ENCODE peak calls at places on chromosomes 2 and 18, in seven cellular contexts. One of them, this sample, is unnamed.

GRCh38 chr18:8751692-8752091 is 46.3 kb downstream of the MTCL1 start:
- DNase-seq in esophagus squamous epithelium: no peak
- DNase-seq in cerebellar cortex: no peak
- DNase-seq in MG63: no peak
- DNase-seq in pons: no peak
- DNase-seq in activated T-cell treated with anti-CD3 and anti-CD28 coated beads for 24 hours: no peak
- DNase-seq in endothelial cell: no peak
- DNase-seq in this sample: no peak

GRCh38 chr18:31041346-31042067 is 1.0 kb downstream of the DSC3 start:
- DNase-seq in MG63: no peak
- DNase-seq in endothelial cell: peak; percentile 28
- DNase-seq in cerebellar cortex: no peak
- DNase-seq in esophagus squamous epithelium: no peak
- DNase-seq in pons: no peak
- DNase-seq in activated T-cell treated with anti-CD3 and anti-CD28 coated beads for 24 hours: no peak
- DNase-seq in this sample: no peak

GRCh38 chr2:237474931-237475703 is 11.9 kb upstream of the MLPH start:
- DNase-seq in cerebellar cortex: peak; percentile 37
- DNase-seq in activated T-cell treated with anti-CD3 and anti-CD28 coated beads for 24 hours: peak; percentile 73
- DNase-seq in pons: peak; percentile 28
- DNase-seq in esophagus squamous epithelium: no peak
- DNase-seq in MG63: peak; percentile 79
- DNase-seq in endothelial cell: peak; percentile 88
- DNase-seq in this sample: peak; percentile 73

GRCh38 chr18:45361148-45361851 is 254.0 kb upstream of the SLC14A2 start:
- DNase-seq in cerebellar cortex: no peak
- DNase-seq in activated T-cell treated with anti-CD3 and anti-CD28 coated beads for 24 hours: no peak
- DNase-seq in esophagus squamous epithelium: no peak
- DNase-seq in endothelial cell: no peak
- DNase-seq in pons: no peak
- DNase-seq in MG63: no peak
- DNase-seq in this sample: no peak

GRCh38 chr2:18299423-18300212 is 260.8 kb downstream of the RDH14 start:
- DNase-seq in activated T-cell treated with anti-CD3 and anti-CD28 coated beads for 24 hours: no peak
- DNase-seq in pons: no peak
- DNase-seq in MG63: peak; percentile 72
- DNase-seq in cerebellar cortex: no peak
- DNase-seq in endothelial cell: peak; percentile 15
- DNase-seq in esophagus squamous epithelium: no peak
- DNase-seq in this sample: no peak

GRCh38 chr18:46413684-46414083 is 243.3 kb downstream of the LOXHD1 start:
- DNase-seq in cerebellar cortex: no peak
- DNase-seq in activated T-cell treated with anti-CD3 and anti-CD28 coated beads for 24 hours: no peak
- DNase-seq in pons: no peak
- DNase-seq in MG63: no peak
- DNase-seq in endothelial cell: no peak
- DNase-seq in esophagus squamous epithelium: no peak
- DNase-seq in this sample: no peak

GRCh38 chr18:35905436-35905835 is 67.0 kb upstream of the RMP24 start:
- DNase-seq in MG63: no peak
- DNase-seq in activated T-cell treated with anti-CD3 and anti-CD28 coated beads for 24 hours: no peak
- DNase-seq in pons: no peak
- DNase-seq in cerebellar cortex: no peak
- DNase-seq in esophagus squamous epithelium: no peak
- DNase-seq in endothelial cell: no peak
- DNase-seq in this sample: no peak

GRCh38 chr18:56028514-56028913 is 440.5 kb upstream of the TCF4 start:
- DNase-seq in esophagus squamous epithelium: no peak
- DNase-seq in pons: peak; percentile 26
- DNase-seq in activated T-cell treated with anti-CD3 and anti-CD28 coated beads for 24 hours: no peak
- DNase-seq in endothelial cell: no peak
- DNase-seq in cerebellar cortex: no peak
- DNase-seq in MG63: no peak
- DNase-seq in this sample: no peak

GRCh38 chr2:235707411-235708096 is 213.7 kb downstream of the AGAP1 start:
- DNase-seq in pons: no peak
- DNase-seq in activated T-cell treated with anti-CD3 and anti-CD28 coated beads for 24 hours: no peak
- DNase-seq in MG63: no peak
- DNase-seq in esophagus squamous epithelium: no peak
- DNase-seq in endothelial cell: no peak
- DNase-seq in cerebellar cortex: no peak
- DNase-seq in this sample: no peak

GRCh38 chr2:214934006-214934405 is 124.5 kb upstream of the BARD1 start:
- DNase-seq in activated T-cell treated with anti-CD3 and anti-CD28 coated beads for 24 hours: no peak
- DNase-seq in esophagus squamous epithelium: no peak
- DNase-seq in pons: no peak
- DNase-seq in endothelial cell: no peak
- DNase-seq in cerebellar cortex: no peak
- DNase-seq in MG63: no peak
- DNase-seq in this sample: no peak

GRCh38 chr2:240192661-240193060 is 52.2 kb upstream of the OTOS start:
- DNase-seq in MG63: no peak
- DNase-seq in esophagus squamous epithelium: no peak
- DNase-seq in pons: peak; percentile 72
- DNase-seq in cerebellar cortex: no peak
- DNase-seq in activated T-cell treated with anti-CD3 and anti-CD28 coated beads for 24 hours: no peak
- DNase-seq in endothelial cell: no peak
- DNase-seq in this sample: no peak

GRCh38 chr2:126244937-126245336 is 411.0 kb upstream of the GYPC start:
- DNase-seq in MG63: peak; percentile 30
- DNase-seq in cerebellar cortex: peak; percentile 13
- DNase-seq in pons: peak; percentile 12
- DNase-seq in endothelial cell: peak; percentile 74
- DNase-seq in activated T-cell treated with anti-CD3 and anti-CD28 coated beads for 24 hours: peak; percentile 11
- DNase-seq in esophagus squamous epithelium: no peak
- DNase-seq in this sample: no peak

GRCh38 chr2:141348481-141348880 is 782.3 kb downstream of the LRP1B start:
- DNase-seq in esophagus squamous epithelium: no peak
- DNase-seq in pons: no peak
- DNase-seq in activated T-cell treated with anti-CD3 and anti-CD28 coated beads for 24 hours: no peak
- DNase-seq in endothelial cell: no peak
- DNase-seq in MG63: no peak
- DNase-seq in cerebellar cortex: no peak
- DNase-seq in this sample: no peak

GRCh38 chr18:31658670-31659573 is 25.5 kb downstream of the B4GALT6 start:
- DNase-seq in pons: no peak
- DNase-seq in esophagus squamous epithelium: no peak
- DNase-seq in MG63: no peak
- DNase-seq in cerebellar cortex: no peak
- DNase-seq in endothelial cell: no peak
- DNase-seq in activated T-cell treated with anti-CD3 and anti-CD28 coated beads for 24 hours: no peak
- DNase-seq in this sample: no peak

GRCh38 chr2:199988176-199988575 is 32.8 kb downstream of the MAIP1 start:
- DNase-seq in esophagus squamous epithelium: no peak
- DNase-seq in MG63: no peak
- DNase-seq in activated T-cell treated with anti-CD3 and anti-CD28 coated beads for 24 hours: no peak
- DNase-seq in endothelial cell: peak; percentile 7
- DNase-seq in pons: no peak
- DNase-seq in cerebellar cortex: no peak
- DNase-seq in this sample: no peak

GRCh38 chr2:73730810-73731209 is 6.3 kb downstream of the TPRKB start:
- DNase-seq in endothelial cell: no peak
- DNase-seq in pons: peak; percentile 50
- DNase-seq in cerebellar cortex: peak; percentile 98
- DNase-seq in activated T-cell treated with anti-CD3 and anti-CD28 coated beads for 24 hours: no peak
- DNase-seq in esophagus squamous epithelium: no peak
- DNase-seq in MG63: no peak
- DNase-seq in this sample: no peak

GRCh38 chr18:60892855-60893254 is 440.4 kb upstream of the CDH20 start:
- DNase-seq in endothelial cell: no peak
- DNase-seq in pons: no peak
- DNase-seq in MG63: no peak
- DNase-seq in activated T-cell treated with anti-CD3 and anti-CD28 coated beads for 24 hours: no peak
- DNase-seq in cerebellar cortex: no peak
- DNase-seq in esophagus squamous epithelium: no peak
- DNase-seq in this sample: no peak

GRCh38 chr2:113211226-113212105 is 37.7 kb downstream of the PSD4 start:
- DNase-seq in cerebellar cortex: no peak
- DNase-seq in activated T-cell treated with anti-CD3 and anti-CD28 coated beads for 24 hours: no peak
- DNase-seq in MG63: peak; percentile 82
- DNase-seq in esophagus squamous epithelium: no peak
- DNase-seq in endothelial cell: no peak
- DNase-seq in pons: peak; percentile 34
- DNase-seq in this sample: no peak

GRCh38 chr2:125745514-125745913 is 910.4 kb upstream of the GYPC start:
- DNase-seq in esophagus squamous epithelium: no peak
- DNase-seq in activated T-cell treated with anti-CD3 and anti-CD28 coated beads for 24 hours: no peak
- DNase-seq in MG63: peak; percentile 19
- DNase-seq in endothelial cell: peak; percentile 70
- DNase-seq in pons: peak; percentile 90
- DNase-seq in cerebellar cortex: peak; percentile 4
- DNase-seq in this sample: no peak

GRCh38 chr18:58462975-58463374 is 165.9 kb downstream of the ALPK2 start:
- DNase-seq in MG63: no peak
- DNase-seq in esophagus squamous epithelium: no peak
- DNase-seq in activated T-cell treated with anti-CD3 and anti-CD28 coated beads for 24 hours: no peak
- DNase-seq in cerebellar cortex: no peak
- DNase-seq in pons: no peak
- DNase-seq in endothelial cell: no peak
- DNase-seq in this sample: no peak

GRCh38 chr2:206572725-206573124 is 69.6 kb upstream of the FAM237A start:
- DNase-seq in activated T-cell treated with anti-CD3 and anti-CD28 coated beads for 24 hours: no peak
- DNase-seq in cerebellar cortex: no peak
- DNase-seq in endothelial cell: no peak
- DNase-seq in pons: no peak
- DNase-seq in esophagus squamous epithelium: no peak
- DNase-seq in MG63: no peak
- DNase-seq in this sample: no peak

GRCh38 chr2:19138264-19138825 is 220.1 kb downstream of the OSR1 start:
- DNase-seq in pons: no peak
- DNase-seq in activated T-cell treated with anti-CD3 and anti-CD28 coated beads for 24 hours: no peak
- DNase-seq in cerebellar cortex: no peak
- DNase-seq in esophagus squamous epithelium: no peak
- DNase-seq in endothelial cell: no peak
- DNase-seq in MG63: no peak
- DNase-seq in this sample: no peak

GRCh38 chr18:58952871-58953270 is 88.2 kb downstream of the ZNF532 start:
- DNase-seq in MG63: no peak
- DNase-seq in pons: no peak
- DNase-seq in cerebellar cortex: no peak
- DNase-seq in activated T-cell treated with anti-CD3 and anti-CD28 coated beads for 24 hours: no peak
- DNase-seq in esophagus squamous epithelium: no peak
- DNase-seq in endothelial cell: no peak
- DNase-seq in this sample: no peak

GRCh38 chr2:119255760-119256573 is 32.3 kb downstream of the STEAP3 start:
- DNase-seq in esophagus squamous epithelium: no peak
- DNase-seq in activated T-cell treated with anti-CD3 and anti-CD28 coated beads for 24 hours: no peak
- DNase-seq in pons: no peak
- DNase-seq in cerebellar cortex: no peak
- DNase-seq in MG63: peak; percentile 91
- DNase-seq in endothelial cell: peak; percentile 51
- DNase-seq in this sample: no peak

GRCh38 chr18:29644276-29644675 is 1398.3 kb downstream of the DSC3 start:
- DNase-seq in cerebellar cortex: no peak
- DNase-seq in endothelial cell: no peak
- DNase-seq in esophagus squamous epithelium: no peak
- DNase-seq in MG63: no peak
- DNase-seq in pons: no peak
- DNase-seq in activated T-cell treated with anti-CD3 and anti-CD28 coated beads for 24 hours: no peak
- DNase-seq in this sample: no peak

GRCh38 chr2:112156152-112156986 is 18.2 kb downstream of the FBLN7 start:
- DNase-seq in endothelial cell: no peak
- DNase-seq in pons: no peak
- DNase-seq in esophagus squamous epithelium: no peak
- DNase-seq in cerebellar cortex: no peak
- DNase-seq in activated T-cell treated with anti-CD3 and anti-CD28 coated beads for 24 hours: no peak
- DNase-seq in MG63: peak; percentile 34
- DNase-seq in this sample: no peak

GRCh38 chr2:10428936-10429335 is 19.2 kb downstream of the ODC1 start:
- DNase-seq in MG63: no peak
- DNase-seq in pons: no peak
- DNase-seq in esophagus squamous epithelium: no peak
- DNase-seq in activated T-cell treated with anti-CD3 and anti-CD28 coated beads for 24 hours: no peak
- DNase-seq in cerebellar cortex: no peak
- DNase-seq in endothelial cell: no peak
- DNase-seq in this sample: no peak

GRCh38 chr2:54556659-54557121 is 100.6 kb downstream of the SPTBN1 start:
- DNase-seq in pons: no peak
- DNase-seq in activated T-cell treated with anti-CD3 and anti-CD28 coated beads for 24 hours: no peak
- DNase-seq in endothelial cell: no peak
- DNase-seq in esophagus squamous epithelium: no peak
- DNase-seq in cerebellar cortex: no peak
- DNase-seq in MG63: no peak
- DNase-seq in this sample: no peak

GRCh38 chr18:63119647-63120046 is 199.9 kb downstream of the BCL2 start:
- DNase-seq in esophagus squamous epithelium: no peak
- DNase-seq in endothelial cell: peak; percentile 40
- DNase-seq in pons: peak; percentile 60
- DNase-seq in MG63: peak; percentile 13
- DNase-seq in cerebellar cortex: peak; percentile 45
- DNase-seq in activated T-cell treated with anti-CD3 and anti-CD28 coated beads for 24 hours: no peak
- DNase-seq in this sample: no peak

GRCh38 chr2:179252439-179252838 is 12.2 kb downstream of the SESTD1 start:
- DNase-seq in MG63: no peak
- DNase-seq in cerebellar cortex: no peak
- DNase-seq in endothelial cell: no peak
- DNase-seq in esophagus squamous epithelium: no peak
- DNase-seq in activated T-cell treated with anti-CD3 and anti-CD28 coated beads for 24 hours: no peak
- DNase-seq in pons: no peak
- DNase-seq in this sample: no peak

GRCh38 chr18:51234117-51235010 is 36.9 kb upstream of the MEX3C start:
- DNase-seq in MG63: no peak
- DNase-seq in pons: no peak
- DNase-seq in endothelial cell: no peak
- DNase-seq in cerebellar cortex: no peak
- DNase-seq in activated T-cell treated with anti-CD3 and anti-CD28 coated beads for 24 hours: no peak
- DNase-seq in esophagus squamous epithelium: no peak
- DNase-seq in this sample: no peak

GRCh38 chr2:53473236-53473635 is 294.4 kb upstream of the CHAC2 start:
- DNase-seq in MG63: no peak
- DNase-seq in esophagus squamous epithelium: no peak
- DNase-seq in pons: no peak
- DNase-seq in activated T-cell treated with anti-CD3 and anti-CD28 coated beads for 24 hours: no peak
- DNase-seq in cerebellar cortex: no peak
- DNase-seq in endothelial cell: no peak
- DNase-seq in this sample: no peak

GRCh38 chr18:36454258-36454657 is 156.7 kb downstream of the FHOD3 start:
- DNase-seq in endothelial cell: no peak
- DNase-seq in pons: no peak
- DNase-seq in MG63: no peak
- DNase-seq in cerebellar cortex: no peak
- DNase-seq in esophagus squamous epithelium: no peak
- DNase-seq in activated T-cell treated with anti-CD3 and anti-CD28 coated beads for 24 hours: no peak
- DNase-seq in this sample: no peak

GRCh38 chr2:113213061-113213930 is 39.5 kb downstream of the PSD4 start:
- DNase-seq in cerebellar cortex: no peak
- DNase-seq in MG63: no peak
- DNase-seq in activated T-cell treated with anti-CD3 and anti-CD28 coated beads for 24 hours: no peak
- DNase-seq in esophagus squamous epithelium: no peak
- DNase-seq in pons: no peak
- DNase-seq in endothelial cell: no peak
- DNase-seq in this sample: no peak

GRCh38 chr2:213353419-213353818 is 69.2 kb downstream of the SPAG16 start:
- DNase-seq in cerebellar cortex: no peak
- DNase-seq in pons: no peak
- DNase-seq in MG63: no peak
- DNase-seq in endothelial cell: no peak
- DNase-seq in activated T-cell treated with anti-CD3 and anti-CD28 coated beads for 24 hours: no peak
- DNase-seq in esophagus squamous epithelium: no peak
- DNase-seq in this sample: no peak

GRCh38 chr2:15728247-15728721 is 136.6 kb downstream of the DDX1 start:
- DNase-seq in MG63: no peak
- DNase-seq in esophagus squamous epithelium: no peak
- DNase-seq in endothelial cell: no peak
- DNase-seq in cerebellar cortex: no peak
- DNase-seq in pons: peak; percentile 89
- DNase-seq in activated T-cell treated with anti-CD3 and anti-CD28 coated beads for 24 hours: no peak
- DNase-seq in this sample: no peak